ENCODE peak calls at places on chromosome 4, in nine cellular contexts. S, K, D, B, I, U, Z, C and X are unnamed samples.
A peak's percentile ranks its signal among the peaks of the same experiment; 100 is the strongest.

GRCh38 chr4:118755438-118756226 is 70.4 kb downstream of the METTL14 start:
- DNase-seq in S (no peak), K (no peak), D (no peak), B (no peak), I (no peak), U (no peak), Z (no peak), C (no peak), X (no peak)

GRCh38 chr4:52926575-52926974 is 64.5 kb downstream of the RASL11B start:
- DNase-seq in S (no peak), K (no peak), D (no peak), B (no peak), I (no peak), U (no peak), Z (no peak), C (peak; percentile 55), X (no peak)

GRCh38 chr4:95023110-95023509 is 265.4 kb downstream of the BMPR1B start:
- DNase-seq in S (no peak), K (no peak), D (no peak), B (no peak), I (no peak), U (no peak), Z (no peak), C (no peak), X (no peak)

GRCh38 chr4:173466101-173466500 is 63.9 kb downstream of the HAND2 start:
- DNase-seq in S (no peak), K (no peak), D (no peak), B (no peak), I (no peak), U (no peak), Z (no peak), C (no peak), X (no peak)

GRCh38 chr4:94420356-94420755 is 31.4 kb upstream of the PDLIM5 start:
- DNase-seq in S (no peak), K (no peak), D (no peak), B (no peak), I (no peak), U (no peak), Z (no peak), C (no peak), X (no peak)

GRCh38 chr4:55103224-55103623 is 22.2 kb downstream of the KDR start:
- DNase-seq in S (no peak), K (no peak), D (no peak), B (no peak), I (no peak), U (no peak), Z (no peak), C (no peak), X (no peak)

GRCh38 chr4:79626102-79626501 is 218.1 kb upstream of the GK2 start:
- DNase-seq in S (no peak), K (no peak), D (no peak), B (no peak), I (no peak), U (no peak), Z (no peak), C (no peak), X (no peak)

GRCh38 chr4:24589448-24589847 is 5.1 kb upstream of the DHX15 start:
- DNase-seq in S (no peak), K (no peak), D (no peak), B (no peak), I (no peak), U (no peak), Z (no peak), C (no peak), X (no peak)

GRCh38 chr4:153530284-153530995 is 64.3 kb downstream of the TMEM131L start:
- DNase-seq in S (no peak), K (no peak), D (peak; percentile 20), B (no peak), I (no peak), U (no peak), Z (no peak), C (no peak), X (no peak)

GRCh38 chr4:19382993-19383392 is 868.7 kb upstream of the SLIT2 start:
- DNase-seq in S (no peak), K (no peak), D (no peak), B (no peak), I (no peak), U (no peak), Z (no peak), C (no peak), X (no peak)

GRCh38 chr4:58760737-58761136 is 1650.6 kb upstream of the IGFBP7 start:
- DNase-seq in S (no peak), K (no peak), D (no peak), B (no peak), I (no peak), U (no peak), Z (no peak), C (no peak), X (no peak)

GRCh38 chr4:111204807-111205206 is 581.9 kb upstream of the PITX2 start:
- DNase-seq in S (no peak), K (no peak), D (no peak), B (no peak), I (peak; percentile 1), U (no peak), Z (no peak), C (no peak), X (no peak)

GRCh38 chr4:107391009-107391629 is 328.9 kb downstream of the PAPSS1 start:
- DNase-seq in S (no peak), K (no peak), D (no peak), B (no peak), I (no peak), U (no peak), Z (no peak), C (no peak), X (no peak)

GRCh38 chr4:107391630-107392028 is 328.4 kb downstream of the PAPSS1 start:
- DNase-seq in S (no peak), K (no peak), D (no peak), B (no peak), I (no peak), U (no peak), Z (no peak), C (no peak), X (no peak)

GRCh38 chr4:107392380-107392779 is 327.7 kb downstream of the PAPSS1 start:
- DNase-seq in S (no peak), K (no peak), D (no peak), B (no peak), I (no peak), U (no peak), Z (no peak), C (no peak), X (no peak)

GRCh38 chr4:107389965-107390364 is 330.1 kb downstream of the PAPSS1 start:
- DNase-seq in S (no peak), K (no peak), D (no peak), B (no peak), I (no peak), U (no peak), Z (no peak), C (no peak), X (no peak)

GRCh38 chr4:107392951-107393350 is 327.1 kb downstream of the PAPSS1 start:
- DNase-seq in S (peak; percentile 34), K (no peak), D (no peak), B (peak; percentile 13), I (peak; percentile 30), U (no peak), Z (no peak), C (no peak), X (no peak)
- H3K4me3 ChIP-seq in S (no peak overlapping the region), K (no peak overlapping the region), D (no peak overlapping the region), B (no peak overlapping the region), I (no peak overlapping the region), U (no peak overlapping the region), Z (no peak overlapping the region), C (no peak overlapping the region), X (no peak overlapping the region)

GRCh38 chr4:2804449-2804972 is 11.6 kb downstream of the SH3BP2 start:
- DNase-seq in S (no peak), K (no peak), D (no peak), B (no peak), I (no peak), U (no peak), Z (no peak), C (no peak), X (peak; percentile 61)
- H3K27ac ChIP-seq in S (no peak overlapping the region), K (peak overlapping the region; percentile 54), D (no peak overlapping the region), B (peak overlapping the region; percentile 81), I (no peak overlapping the region), U (no peak overlapping the region), Z (no peak overlapping the region), C (no peak overlapping the region), X (no peak overlapping the region)

DNA sequence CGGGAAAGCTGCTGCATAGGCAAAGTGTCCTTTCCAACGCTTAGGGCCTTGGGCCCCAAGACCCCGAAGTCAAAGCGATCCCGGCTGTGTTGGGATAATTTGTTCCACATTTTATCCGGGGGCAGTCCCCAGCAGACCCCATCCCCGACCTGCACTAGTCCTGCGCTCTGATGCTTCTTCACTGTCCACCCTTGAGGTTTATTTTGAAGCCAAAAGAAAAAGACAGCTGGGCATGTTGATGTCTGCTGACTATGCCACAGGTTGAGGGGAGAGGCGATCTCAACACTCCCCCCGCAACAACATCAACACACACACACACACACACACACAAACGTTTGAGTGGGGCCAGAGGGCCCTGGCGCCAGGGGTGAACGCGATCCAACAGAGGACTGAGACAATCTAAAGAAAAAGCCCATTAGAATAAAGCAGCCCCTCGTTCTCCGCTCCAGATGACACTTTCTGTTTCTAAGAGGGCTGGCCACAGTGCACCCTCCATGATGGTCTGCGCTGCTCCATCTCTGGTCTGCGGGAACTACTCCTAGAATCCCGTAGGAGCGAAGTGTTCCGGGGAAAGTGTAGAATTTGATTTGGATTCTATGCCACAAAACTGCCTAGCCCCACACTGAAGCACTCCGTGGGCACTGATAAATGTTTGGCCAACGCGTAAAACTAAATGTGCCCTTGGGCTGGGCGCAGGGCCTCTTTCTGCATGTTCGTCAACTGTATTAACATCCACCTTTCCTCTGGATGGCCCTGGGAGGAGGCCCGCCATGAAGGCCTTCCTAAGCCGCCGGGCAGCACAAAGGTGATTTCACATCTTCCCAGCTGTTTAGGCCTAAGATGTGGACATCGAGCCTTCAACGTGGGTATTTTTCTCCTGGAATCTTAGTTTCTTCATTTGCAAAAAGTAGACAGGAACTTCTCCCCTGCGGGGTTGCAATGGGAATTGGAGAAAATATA is 2.4 kb downstream of the MSX1 start:
- DNase-seq in S (no peak), K (no peak), D (no peak), B (no peak), I (no peak), U (peak; percentile 65), Z (no peak), C (peak; percentile 47), X (no peak)
- H3K27me3 ChIP-seq in S (no peaks in the 10 kb centered on the region), K (peaks cover 64% of the 10 kb centered on the region), D (peaks cover 49% of the 10 kb centered on the region), B (peaks cover 3% of the 10 kb centered on the region), I (peaks cover 78% of the 10 kb centered on the region), U (peaks cover 97% of the 10 kb centered on the region), Z (no peaks in the 10 kb centered on the region), C (peaks cover 99% of the 10 kb centered on the region), X (no peaks in the 10 kb centered on the region)

DNA sequence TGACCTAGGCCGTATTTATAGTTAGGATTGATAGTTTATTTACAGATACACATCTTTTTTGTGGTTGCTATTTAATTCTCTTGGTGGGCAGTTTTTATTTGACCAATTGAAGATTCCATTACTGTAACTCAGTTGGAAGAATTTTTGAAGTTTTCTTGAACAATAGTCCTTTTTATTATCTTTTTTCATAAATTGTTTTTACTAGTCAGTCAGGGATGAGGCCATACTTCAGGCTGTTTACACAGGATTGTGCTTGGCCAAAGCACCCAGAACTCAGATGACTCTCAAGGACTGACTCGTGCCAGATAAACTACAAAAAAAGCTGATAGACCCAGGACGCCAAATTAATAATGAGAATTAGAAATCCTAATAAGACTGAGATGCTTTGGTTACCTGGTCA is 7.0 kb downstream of the HERC3 start:
- DNase-seq in S (no peak), K (no peak), D (no peak), B (no peak), I (no peak), U (no peak), Z (no peak), C (no peak), X (no peak)
- H3K4me3 ChIP-seq in S (peak overlapping the region; percentile 25), K (no peak overlapping the region), D (no peak overlapping the region), B (no peak overlapping the region), I (no peak overlapping the region), U (no peak overlapping the region), Z (no peak overlapping the region), C (no peak overlapping the region), X (no peak overlapping the region)